ENCODE peak calls at places on chromosomes 1 and 21, in ten cellular contexts. C is IMR-90; K is keratinocyte; B is CD8-positive, alpha-beta T cell; I is fibroblast of lung; S is psoas muscle; G is endodermal cell; R is esophagus squamous epithelium; O is cardiac fibroblast; X is lower leg skin. U is an unnamed sample.
A peak's percentile ranks its signal among the peaks of the same experiment; 100 is the strongest.

GRCh38 chr1:199463521-199464127 is 563.9 kb upstream of the NR5A2 start:
- DNase-seq in C (peak; percentile 82), K (no peak), B (no peak), I (peak; percentile 74), S (no peak), G (peak; percentile 82), R (no peak), O (peak; percentile 76), X (no peak), U (no peak)

GRCh38 chr1:243233908-243234307 is 21.2 kb downstream of the CEP170 start:
- DNase-seq in C (peak; percentile 94), K (no peak), B (no peak), I (peak; percentile 95), S (no peak), G (no peak), R (no peak), O (peak; percentile 69), X (no peak), U (no peak)

GRCh38 chr1:983736-984475 is 2.0 kb upstream of the PERM1 start:
- DNase-seq in C (no peak), K (no peak), B (peak; percentile 49), I (no peak), S (peak; percentile 55), G (peak; percentile 87), R (no peak), O (no peak), X (no peak), U (no peak)

GRCh38 chr1:110053557-110054428 is 16.7 kb downstream of the ALX3 start:
- DNase-seq in C (peak; percentile 25), K (no peak), B (peak; percentile 56), I (peak; percentile 33), S (peak; percentile 77), G (peak; percentile 95), R (no peak), O (peak; percentile 52), X (peak; percentile 93), U (no peak)

GRCh38 chr21:27571706-27572105 is 604.8 kb upstream of the ADAMTS5 start:
- DNase-seq in C (peak; percentile 81), K (peak; percentile 78), B (no peak), I (peak; percentile 28), S (no peak), G (no peak), R (no peak), O (peak; percentile 24), X (no peak), U (no peak)

GRCh38 chr1:58434181-58434580 is 112.3 kb downstream of the OMA1 start:
- DNase-seq in C (no peak), K (no peak), B (no peak), I (no peak), S (no peak), G (no peak), R (no peak), O (no peak), X (no peak), U (no peak)

GRCh38 chr1:21225065-21225464 is 48.4 kb upstream of the EIF4G3 start:
- DNase-seq in C (no peak), K (no peak), B (no peak), I (no peak), S (no peak), G (no peak), R (no peak), O (no peak), X (no peak), U (no peak)

GRCh38 chr1:179043266-179043665 is 17.6 kb downstream of the FAM20B start:
- DNase-seq in C (no peak), K (no peak), B (no peak), I (no peak), S (no peak), G (no peak), R (no peak), O (no peak), X (no peak), U (no peak)

GRCh38 chr1:38486115-38486514 is 373.5 kb downstream of the RRAGC start:
- DNase-seq in C (no peak), K (no peak), B (no peak), I (no peak), S (no peak), G (peak; percentile 53), R (no peak), O (no peak), X (no peak), U (no peak)

GRCh38 chr1:38488162-38488898 is 371.2 kb downstream of the RRAGC start:
- DNase-seq in C (no peak), K (no peak), B (no peak), I (no peak), S (no peak), G (peak; percentile 7), R (no peak), O (no peak), X (peak; percentile 21), U (no peak)

GRCh38 chr1:38487398-38487797 is 372.2 kb downstream of the RRAGC start:
- DNase-seq in C (no peak), K (no peak), B (no peak), I (no peak), S (no peak), G (no peak), R (no peak), O (no peak), X (peak; percentile 12), U (no peak)

GRCh38 chr1:38489844-38490270 is 369.7 kb downstream of the RRAGC start:
- DNase-seq in C (peak; percentile 2), K (no peak), B (no peak), I (no peak), S (no peak), G (peak; percentile 98), R (no peak), O (peak; percentile 1), X (peak; percentile 58), U (no peak)
- TF ChIP-seq CTCF in C (peak; percentile 35), K (peak; percentile 77), B (peak; percentile 53), I (peak; percentile 55), S (peak; percentile 31), G (peak; percentile 89), R (no peak), O (peak; percentile 26), X (no peak), U (no peak)

GRCh38 chr1:78045850-78046778 is at the start of gene GIPC2:
- DNase-seq in C (peak; percentile 18), K (no peak), B (no peak), I (peak; percentile 34), S (peak; percentile 49), G (peak; percentile 81), R (no peak), O (peak; percentile 20), X (no peak), U (no peak)

GRCh38 chr1:78047131-78047530 is 1.4 kb downstream of the GIPC2 start:
- DNase-seq in C (no peak), K (no peak), B (no peak), I (no peak), S (no peak), G (no peak), R (no peak), O (no peak), X (no peak), U (no peak)

GRCh38 chr1:78044796-78045599 is 768 bp upstream of the GIPC2 start:
- DNase-seq in C (no peak), K (no peak), B (no peak), I (no peak), S (no peak), G (no peak), R (no peak), O (no peak), X (no peak), U (no peak)

GRCh38 chr1:78043436-78043835 is 2.3 kb upstream of the GIPC2 start:
- DNase-seq in C (no peak), K (no peak), B (no peak), I (no peak), S (no peak), G (no peak), R (no peak), O (no peak), X (no peak), U (no peak)

GRCh38 chr1:78045600-78045849 is 241 bp upstream of the GIPC2 start:
- DNase-seq in C (no peak), K (no peak), B (no peak), I (no peak), S (no peak), G (no peak), R (no peak), O (no peak), X (no peak), U (no peak)
- H3K4me3 ChIP-seq in C (no peak overlapping the region), K (no peak overlapping the region), B (peak overlapping the region; percentile 56), I (no peak overlapping the region), S (peak overlapping the region; percentile 79), G (peak overlapping the region; percentile 79), R (peak overlapping the region; percentile 73), O (peak overlapping the region; percentile 58), X (peak overlapping the region; percentile 39), U (peak overlapping the region; percentile 85)

GRCh38 chr1:24609949-24610517 is 33.1 kb upstream of the SRRM1 start:
- DNase-seq in C (no peak), K (no peak), B (no peak), I (no peak), S (no peak), G (peak; percentile 23), R (no peak), O (no peak), X (no peak), U (no peak)

GRCh38 chr1:24606621-24607020 is 36.5 kb upstream of the SRRM1 start:
- DNase-seq in C (no peak), K (no peak), B (no peak), I (no peak), S (no peak), G (no peak), R (no peak), O (no peak), X (no peak), U (no peak)

GRCh38 chr1:24600551-24600950 is 42.6 kb upstream of the SRRM1 start:
- DNase-seq in C (no peak), K (no peak), B (no peak), I (no peak), S (no peak), G (peak; percentile 39), R (no peak), O (no peak), X (no peak), U (no peak)

GRCh38 chr1:24606296-24606605 is 36.9 kb upstream of the SRRM1 start:
- DNase-seq in C (no peak), K (no peak), B (no peak), I (no peak), S (no peak), G (peak; percentile 33), R (no peak), O (no peak), X (no peak), U (no peak)

DNA sequence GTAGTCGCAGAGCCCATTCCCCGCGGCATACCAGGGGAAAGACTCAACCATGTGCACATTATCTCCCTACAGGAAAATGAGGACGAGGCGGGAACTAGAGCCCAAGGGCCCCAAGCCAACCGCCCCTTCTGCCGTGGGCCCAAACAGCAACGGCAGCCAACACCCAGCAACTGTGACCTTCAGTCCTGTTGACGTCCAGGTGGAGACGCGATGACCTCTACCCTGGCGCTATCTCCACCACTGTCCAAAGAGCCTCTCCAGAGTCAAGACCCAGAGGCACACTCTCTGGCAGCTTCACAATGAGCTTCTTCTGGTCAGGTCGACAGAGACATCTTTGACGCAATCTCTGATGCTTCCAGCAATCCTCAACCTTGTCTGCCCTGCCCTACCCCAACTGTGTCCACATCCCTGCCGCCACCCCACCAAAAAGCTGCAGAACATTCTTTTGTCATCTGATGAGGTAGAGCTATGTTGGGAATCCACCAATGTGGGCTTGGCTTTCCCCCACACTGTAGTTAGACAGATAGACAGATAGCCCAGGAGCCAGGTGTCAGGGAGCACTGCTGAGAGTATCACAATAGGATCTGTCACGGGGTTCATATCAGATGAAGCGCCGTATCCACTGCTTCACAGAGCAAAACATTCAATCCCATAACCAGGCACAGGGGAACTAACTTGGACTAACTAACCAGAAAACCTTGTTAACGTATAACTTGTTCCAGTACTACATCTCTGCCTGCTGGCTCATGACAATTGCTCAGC is 37.4 kb upstream of the SRRM1 start:
- DNase-seq in C (no peak), K (no peak), B (no peak), I (no peak), S (no peak), G (peak; percentile 36), R (no peak), O (no peak), X (no peak), U (no peak)
- TF ChIP-seq CTCF in C (no peak), K (no peak), B (no peak), I (no peak), S (no peak), G (no peak), R (no peak), O (no peak), X (no peak), U (no peak)

GRCh38 chr1:155833665-155834295 is 23.2 kb downstream of the GON4L start:
- DNase-seq in C (no peak), K (no peak), B (no peak), I (no peak), S (no peak), G (no peak), R (no peak), O (no peak), X (peak; percentile 10), U (no peak)
- H3K4me3 ChIP-seq in C (no peak overlapping the region), K (no peak overlapping the region), B (no peak overlapping the region), I (no peak overlapping the region), S (no peak overlapping the region), G (no peak overlapping the region), R (no peak overlapping the region), O (no peak overlapping the region), X (no peak overlapping the region), U (no peak overlapping the region)